ENCODE peak calls at places on chromosomes 1 and 21, in six cellular contexts. One of them, this sample, is unnamed.

GRCh38 chr1:31944205-31945089 is 6.3 kb upstream of the PTP4A2 start:
- DNase-seq in A549: peak; percentile 77
- DNase-seq in H1: peak; percentile 93
- DNase-seq in HepG2: peak; percentile 46
- DNase-seq in K562: peak; percentile 94
- DNase-seq in IMR-90: peak; percentile 87
- DNase-seq in this sample: peak; percentile 75

GRCh38 chr21:17915976-17916375 is 96.8 kb upstream of the C21orf91 start:
- DNase-seq in H1: no peak
- DNase-seq in A549: no peak
- DNase-seq in IMR-90: no peak
- DNase-seq in HepG2: no peak
- DNase-seq in K562: no peak
- DNase-seq in this sample: no peak

GRCh38 chr1:22846453-22846852 is 126.2 kb downstream of the LACTBL1 start:
- DNase-seq in A549: no peak
- DNase-seq in HepG2: no peak
- DNase-seq in IMR-90: no peak
- DNase-seq in K562: no peak
- DNase-seq in H1: no peak
- DNase-seq in this sample: no peak

GRCh38 chr21:33121715-33122475 is 52.0 kb downstream of the OLIG1 start:
- DNase-seq in K562: peak; percentile 97
- DNase-seq in IMR-90: peak; percentile 14
- DNase-seq in H1: no peak
- DNase-seq in A549: no peak
- DNase-seq in HepG2: no peak
- DNase-seq in this sample: no peak

GRCh38 chr1:67144696-67145095 is 9.9 kb upstream of the C1orf141 start:
- DNase-seq in K562: peak; percentile 18
- DNase-seq in IMR-90: no peak
- DNase-seq in A549: no peak
- DNase-seq in HepG2: no peak
- DNase-seq in H1: no peak
- DNase-seq in this sample: no peak

GRCh38 chr1:245999697-246000637 is 507.1 kb downstream of the SMYD3 start:
- DNase-seq in HepG2: no peak
- DNase-seq in K562: no peak
- DNase-seq in A549: no peak
- DNase-seq in IMR-90: no peak
- DNase-seq in H1: no peak
- DNase-seq in this sample: peak; percentile 44

GRCh38 chr1:67468066-67468718 is 38.0 kb upstream of the SERBP1 start:
- DNase-seq in A549: no peak
- DNase-seq in HepG2: no peak
- DNase-seq in IMR-90: no peak
- DNase-seq in K562: no peak
- DNase-seq in H1: no peak
- DNase-seq in this sample: no peak

GRCh38 chr1:203168991-203169390 is 6.6 kb downstream of the MYBPH start:
- DNase-seq in HepG2: no peak
- DNase-seq in A549: no peak
- DNase-seq in K562: no peak
- DNase-seq in IMR-90: no peak
- DNase-seq in H1: no peak
- DNase-seq in this sample: no peak

GRCh38 chr1:53145942-53146708 is 3.7 kb upstream of the SLC1A7 start:
- DNase-seq in HepG2: peak; percentile 85
- DNase-seq in H1: no peak
- DNase-seq in A549: peak; percentile 93
- DNase-seq in IMR-90: peak; percentile 100
- DNase-seq in K562: peak; percentile 61
- DNase-seq in this sample: no peak

GRCh38 chr21:33962290-33962689 is 46.7 kb upstream of the ATP5PO start:
- DNase-seq in IMR-90: no peak
- DNase-seq in HepG2: no peak
- DNase-seq in K562: no peak
- DNase-seq in H1: no peak
- DNase-seq in A549: no peak
- DNase-seq in this sample: no peak

GRCh38 chr1:244881552-244882280 is 17.4 kb upstream of the HNRNPU start:
- DNase-seq in H1: no peak
- DNase-seq in K562: no peak
- DNase-seq in A549: no peak
- DNase-seq in HepG2: no peak
- DNase-seq in IMR-90: no peak
- DNase-seq in this sample: no peak

GRCh38 chr1:156337052-156337887 is 822 bp downstream of the CCT3 start:
- DNase-seq in HepG2: no peak
- DNase-seq in H1: no peak
- DNase-seq in IMR-90: peak; percentile 4
- DNase-seq in K562: no peak
- DNase-seq in A549: peak; percentile 17
- DNase-seq in this sample: no peak

GRCh38 chr1:38558055-38558454 is 301.5 kb downstream of the RRAGC start:
- DNase-seq in A549: no peak
- DNase-seq in K562: no peak
- DNase-seq in HepG2: no peak
- DNase-seq in IMR-90: no peak
- DNase-seq in H1: peak; percentile 61
- DNase-seq in this sample: no peak

GRCh38 chr1:59512702-59513101 is 215.8 kb downstream of the FGGY start:
- DNase-seq in H1: no peak
- DNase-seq in K562: no peak
- DNase-seq in IMR-90: no peak
- DNase-seq in HepG2: no peak
- DNase-seq in A549: no peak
- DNase-seq in this sample: no peak

GRCh38 chr1:149927535-149928387 is at the start of gene SF3B4:
- DNase-seq in K562: peak; percentile 90
- DNase-seq in A549: peak; percentile 82
- DNase-seq in HepG2: peak; percentile 87
- DNase-seq in H1: peak; percentile 92
- DNase-seq in IMR-90: peak; percentile 89
- DNase-seq in this sample: peak; percentile 72

GRCh38 chr1:193260056-193260750 is 73.8 kb upstream of the B3GALT2 start:
- DNase-seq in IMR-90: peak; percentile 62
- DNase-seq in A549: no peak
- DNase-seq in HepG2: no peak
- DNase-seq in K562: no peak
- DNase-seq in H1: no peak
- DNase-seq in this sample: no peak

GRCh38 chr1:234961468-234962339 is 166.9 kb downstream of the TOMM20 start:
- DNase-seq in H1: no peak
- DNase-seq in IMR-90: peak; percentile 96
- DNase-seq in K562: no peak
- DNase-seq in A549: no peak
- DNase-seq in HepG2: no peak
- DNase-seq in this sample: no peak

DNA sequence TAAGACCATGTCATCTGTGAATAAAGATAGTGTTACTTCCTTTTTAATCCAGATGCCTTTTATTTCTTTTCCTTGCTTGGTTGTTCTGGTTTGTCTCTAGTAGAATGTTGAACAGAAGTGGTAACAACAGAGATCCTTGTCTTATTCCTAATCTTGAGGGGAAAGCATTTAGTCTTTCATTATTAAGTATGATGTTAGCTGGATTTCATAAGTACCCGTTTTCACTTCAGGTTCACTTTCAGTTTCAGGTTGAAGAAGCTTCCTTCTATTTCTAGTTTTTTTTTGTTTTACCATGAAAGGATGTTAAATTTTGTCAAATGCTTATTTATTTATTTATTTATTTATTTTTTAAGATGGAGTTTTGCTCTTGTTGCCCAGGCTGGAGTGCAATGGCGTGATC is 22.3 kb upstream of the AGPAT3 start:
- DNase-seq in K562: no peak
- DNase-seq in HepG2: no peak
- DNase-seq in H1: no peak
- DNase-seq in A549: no peak
- DNase-seq in IMR-90: no peak
- DNase-seq in this sample: no peak
- TF ChIP-seq RAD21 in K562: no peak
- TF ChIP-seq RAD21 in HepG2: no peak
- TF ChIP-seq RAD21 in H1: no peak
- TF ChIP-seq RAD21 in A549: no peak
- TF ChIP-seq RAD21 in IMR-90: no peak
- TF ChIP-seq RAD21 in this sample: no peak

GRCh38 chr1:81231729-81232038 is 569.0 kb upstream of the ADGRL2 start:
- DNase-seq in IMR-90: peak; percentile 11
- DNase-seq in H1: no peak
- DNase-seq in K562: no peak
- DNase-seq in A549: no peak
- DNase-seq in HepG2: no peak
- DNase-seq in this sample: no peak
- TF ChIP-seq USF2 in IMR-90: no peak
- TF ChIP-seq USF2 in H1: no peak
- TF ChIP-seq USF2 in K562: no peak
- TF ChIP-seq USF2 in A549: no peak
- TF ChIP-seq USF2 in HepG2: no peak
- TF ChIP-seq USF2 in this sample: no peak

GRCh38 chr1:117059678-117060440 is at the start of gene TTF2:
- DNase-seq in IMR-90: peak; percentile 98
- DNase-seq in A549: peak; percentile 94
- DNase-seq in K562: peak; percentile 98
- DNase-seq in HepG2: peak; percentile 99
- DNase-seq in H1: peak; percentile 93
- DNase-seq in this sample: peak; percentile 99

GRCh38 chr1:117061986-117062415 is 1.9 kb downstream of the TTF2 start:
- DNase-seq in IMR-90: peak; percentile 88
- DNase-seq in K562: no peak
- DNase-seq in HepG2: no peak
- DNase-seq in H1: no peak
- DNase-seq in A549: no peak
- DNase-seq in this sample: peak; percentile 69

GRCh38 chr1:117058810-117059209 is 1.3 kb upstream of the TTF2 start:
- DNase-seq in H1: no peak
- DNase-seq in IMR-90: no peak
- DNase-seq in K562: no peak
- DNase-seq in HepG2: no peak
- DNase-seq in A549: no peak
- DNase-seq in this sample: no peak

GRCh38 chr1:117060441-117061317 is 553 bp downstream of the TTF2 start:
- DNase-seq in A549: peak; percentile 71
- DNase-seq in IMR-90: peak; percentile 34
- DNase-seq in K562: peak; percentile 66
- DNase-seq in HepG2: peak; percentile 38
- DNase-seq in H1: no peak
- DNase-seq in this sample: peak; percentile 31

GRCh38 chr1:117059334-117059677 is 820 bp upstream of the TTF2 start:
- DNase-seq in IMR-90: no peak
- DNase-seq in HepG2: peak; percentile 24
- DNase-seq in H1: no peak
- DNase-seq in K562: no peak
- DNase-seq in A549: peak; percentile 36
- DNase-seq in this sample: peak; percentile 52
- TF ChIP-seq RAD21 in IMR-90: no peak
- TF ChIP-seq RAD21 in HepG2: no peak
- TF ChIP-seq RAD21 in H1: no peak
- TF ChIP-seq RAD21 in K562: no peak
- TF ChIP-seq RAD21 in A549: no peak
- TF ChIP-seq RAD21 in this sample: no peak

GRCh38 chr1:243712242-243712641 is 137.8 kb downstream of the AKT3 start:
- DNase-seq in HepG2: no peak
- DNase-seq in K562: no peak
- DNase-seq in IMR-90: no peak
- DNase-seq in H1: no peak
- DNase-seq in A549: no peak
- DNase-seq in this sample: no peak
- TF ChIP-seq USF2 in HepG2: no peak
- TF ChIP-seq USF2 in K562: no peak
- TF ChIP-seq USF2 in IMR-90: no peak
- TF ChIP-seq USF2 in H1: no peak
- TF ChIP-seq USF2 in A549: no peak
- TF ChIP-seq USF2 in this sample: no peak

DNA sequence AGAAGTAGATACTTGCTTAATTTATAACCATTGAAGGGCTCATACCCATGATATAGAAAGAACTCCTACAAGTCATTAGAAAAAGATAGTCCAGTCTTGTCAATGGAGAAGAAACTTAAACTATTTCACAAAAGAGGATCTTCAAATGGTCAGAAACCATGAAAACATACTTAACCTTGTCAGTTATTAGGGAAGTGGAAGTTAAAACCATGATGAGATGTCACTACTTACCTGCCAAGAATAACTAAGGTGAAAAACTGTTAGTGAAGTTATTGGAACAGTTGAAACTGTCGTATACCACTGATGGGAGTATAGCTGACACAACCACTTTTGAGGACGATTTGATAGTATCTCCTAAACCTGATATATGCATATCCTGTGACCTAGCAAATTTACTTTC is 46.8 kb downstream of the OSBPL9 start:
- DNase-seq in K562: no peak
- DNase-seq in HepG2: no peak
- DNase-seq in IMR-90: no peak
- DNase-seq in H1: no peak
- DNase-seq in A549: no peak
- DNase-seq in this sample: no peak
- TF ChIP-seq RAD21 in K562: no peak
- TF ChIP-seq RAD21 in HepG2: no peak
- TF ChIP-seq RAD21 in IMR-90: no peak
- TF ChIP-seq RAD21 in H1: no peak
- TF ChIP-seq RAD21 in A549: no peak
- TF ChIP-seq RAD21 in this sample: no peak

GRCh38 chr1:107648071-107648470 is 316.9 kb downstream of the VAV3 start:
- DNase-seq in IMR-90: peak; percentile 78
- DNase-seq in K562: no peak
- DNase-seq in HepG2: no peak
- DNase-seq in H1: no peak
- DNase-seq in A549: no peak
- DNase-seq in this sample: no peak
- TF ChIP-seq USF2 in IMR-90: no peak
- TF ChIP-seq USF2 in K562: no peak
- TF ChIP-seq USF2 in HepG2: no peak
- TF ChIP-seq USF2 in H1: no peak
- TF ChIP-seq USF2 in A549: no peak
- TF ChIP-seq USF2 in this sample: no peak

DNA sequence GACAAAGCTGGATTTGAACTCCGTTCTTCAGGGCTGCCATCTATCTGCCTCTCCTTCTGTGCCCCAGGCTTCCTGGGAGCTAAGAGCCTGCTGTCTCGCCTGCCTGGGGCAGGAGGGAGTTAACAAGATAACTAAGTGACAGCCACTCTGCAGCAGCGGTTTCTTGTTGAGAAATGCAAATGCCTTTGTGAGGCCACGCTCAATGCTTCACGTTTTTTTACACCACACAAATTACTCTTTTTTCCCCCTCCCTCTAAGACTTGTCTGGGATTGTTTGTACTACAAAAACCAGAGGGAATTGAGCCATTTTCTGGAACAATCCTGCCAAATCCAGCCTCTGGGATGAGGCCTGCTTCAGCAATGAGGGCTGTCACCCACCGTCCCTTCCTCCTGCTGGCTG is 119.5 kb downstream of the ACTL8 start:
- DNase-seq in K562: no peak
- DNase-seq in H1: no peak
- DNase-seq in IMR-90: peak; percentile 90
- DNase-seq in A549: no peak
- DNase-seq in HepG2: no peak
- DNase-seq in this sample: no peak
- TF ChIP-seq RAD21 in K562: no peak
- TF ChIP-seq RAD21 in H1: no peak
- TF ChIP-seq RAD21 in IMR-90: no peak
- TF ChIP-seq RAD21 in A549: no peak
- TF ChIP-seq RAD21 in HepG2: no peak
- TF ChIP-seq RAD21 in this sample: no peak

GRCh38 chr1:218081358-218081757 is 203.7 kb upstream of the RRP15 start:
- DNase-seq in K562: no peak
- DNase-seq in IMR-90: no peak
- DNase-seq in H1: no peak
- DNase-seq in HepG2: no peak
- DNase-seq in A549: no peak
- DNase-seq in this sample: no peak
- TF ChIP-seq USF2 in K562: no peak
- TF ChIP-seq USF2 in IMR-90: no peak
- TF ChIP-seq USF2 in H1: no peak
- TF ChIP-seq USF2 in HepG2: no peak
- TF ChIP-seq USF2 in A549: no peak
- TF ChIP-seq USF2 in this sample: no peak